ENCODE peak calls at places on chromosomes 5 and 9, in nine cellular contexts. One of them, this sample, is unnamed.

GRCh38 chr9:6930827-6931226 is 173.1 kb downstream of the KDM4C start:
- DNase-seq in fibroblast of lung: peak
- DNase-seq in fibroblast of villous mesenchyme: peak
- DNase-seq in SK-N-SH: no peak
- DNase-seq in endothelial cell: no peak
- DNase-seq in astrocyte: peak
- DNase-seq in fibroblast of the aortic adventitia: peak
- DNase-seq in stomach: no peak
- DNase-seq in progenitor cell of endocrine pancreas: no peak
- DNase-seq in this sample: no peak

GRCh38 chr5:149466457-149466972 is 84.7 kb downstream of the CSNK1A1 start:
- DNase-seq in progenitor cell of endocrine pancreas: no peak
- DNase-seq in SK-N-SH: no peak
- DNase-seq in fibroblast of lung: peak
- DNase-seq in endothelial cell: no peak
- DNase-seq in stomach: no peak
- DNase-seq in astrocyte: peak
- DNase-seq in fibroblast of the aortic adventitia: no peak
- DNase-seq in fibroblast of villous mesenchyme: peak
- DNase-seq in this sample: no peak

GRCh38 chr5:14208071-14209021 is 65.2 kb downstream of the TRIO start:
- DNase-seq in astrocyte: peak
- DNase-seq in stomach: no peak
- DNase-seq in progenitor cell of endocrine pancreas: no peak
- DNase-seq in SK-N-SH: no peak
- DNase-seq in fibroblast of lung: peak
- DNase-seq in fibroblast of villous mesenchyme: peak
- DNase-seq in fibroblast of the aortic adventitia: peak
- DNase-seq in endothelial cell: no peak
- DNase-seq in this sample: no peak

GRCh38 chr9:89544280-89544664 is 46.4 kb upstream of the SEMA4D start:
- DNase-seq in fibroblast of lung: no peak
- DNase-seq in fibroblast of the aortic adventitia: no peak
- DNase-seq in stomach: no peak
- DNase-seq in SK-N-SH: no peak
- DNase-seq in progenitor cell of endocrine pancreas: no peak
- DNase-seq in astrocyte: no peak
- DNase-seq in endothelial cell: no peak
- DNase-seq in fibroblast of villous mesenchyme: no peak
- DNase-seq in this sample: no peak

GRCh38 chr9:115006660-115007059 is 76.3 kb upstream of the TNFSF8 start:
- DNase-seq in astrocyte: peak
- DNase-seq in stomach: no peak
- DNase-seq in progenitor cell of endocrine pancreas: no peak
- DNase-seq in endothelial cell: no peak
- DNase-seq in SK-N-SH: no peak
- DNase-seq in fibroblast of lung: peak
- DNase-seq in fibroblast of the aortic adventitia: peak
- DNase-seq in fibroblast of villous mesenchyme: peak
- DNase-seq in this sample: no peak

GRCh38 chr5:78627175-78627574 is 21.4 kb downstream of the LHFPL2 start:
- DNase-seq in fibroblast of the aortic adventitia: peak
- DNase-seq in fibroblast of villous mesenchyme: peak
- DNase-seq in progenitor cell of endocrine pancreas: no peak
- DNase-seq in endothelial cell: no peak
- DNase-seq in SK-N-SH: no peak
- DNase-seq in fibroblast of lung: peak
- DNase-seq in astrocyte: peak
- DNase-seq in stomach: no peak
- DNase-seq in this sample: no peak

GRCh38 chr5:94983861-94984535 is 300.9 kb downstream of the MCTP1 start:
- DNase-seq in fibroblast of villous mesenchyme: peak
- DNase-seq in progenitor cell of endocrine pancreas: no peak
- DNase-seq in SK-N-SH: no peak
- DNase-seq in endothelial cell: no peak
- DNase-seq in fibroblast of lung: peak
- DNase-seq in fibroblast of the aortic adventitia: peak
- DNase-seq in astrocyte: peak
- DNase-seq in stomach: no peak
- DNase-seq in this sample: no peak

GRCh38 chr9:137815256-137816255 is 62.0 kb upstream of the CACNA1B start:
- DNase-seq in fibroblast of villous mesenchyme: no peak
- DNase-seq in fibroblast of the aortic adventitia: no peak
- DNase-seq in stomach: no peak
- DNase-seq in fibroblast of lung: no peak
- DNase-seq in endothelial cell: no peak
- DNase-seq in SK-N-SH: no peak
- DNase-seq in progenitor cell of endocrine pancreas: no peak
- DNase-seq in astrocyte: no peak
- DNase-seq in this sample: no peak

GRCh38 chr9:92003308-92004044 is 53.4 kb upstream of the ROR2 start:
- DNase-seq in stomach: no peak
- DNase-seq in SK-N-SH: no peak
- DNase-seq in fibroblast of lung: no peak
- DNase-seq in fibroblast of the aortic adventitia: no peak
- DNase-seq in astrocyte: no peak
- DNase-seq in fibroblast of villous mesenchyme: no peak
- DNase-seq in endothelial cell: no peak
- DNase-seq in progenitor cell of endocrine pancreas: no peak
- DNase-seq in this sample: no peak

GRCh38 chr9:38037981-38038306 is 31.1 kb downstream of the SHB start:
- DNase-seq in fibroblast of villous mesenchyme: no peak
- DNase-seq in fibroblast of the aortic adventitia: no peak
- DNase-seq in progenitor cell of endocrine pancreas: no peak
- DNase-seq in SK-N-SH: no peak
- DNase-seq in fibroblast of lung: no peak
- DNase-seq in endothelial cell: no peak
- DNase-seq in stomach: no peak
- DNase-seq in astrocyte: no peak
- DNase-seq in this sample: no peak

GRCh38 chr9:38041564-38042267 is 27.3 kb downstream of the SHB start:
- DNase-seq in astrocyte: no peak
- DNase-seq in endothelial cell: no peak
- DNase-seq in progenitor cell of endocrine pancreas: no peak
- DNase-seq in fibroblast of the aortic adventitia: no peak
- DNase-seq in fibroblast of villous mesenchyme: no peak
- DNase-seq in SK-N-SH: no peak
- DNase-seq in stomach: no peak
- DNase-seq in fibroblast of lung: no peak
- DNase-seq in this sample: no peak

GRCh38 chr9:38038307-38039089 is 30.5 kb downstream of the SHB start:
- DNase-seq in fibroblast of the aortic adventitia: no peak
- DNase-seq in stomach: no peak
- DNase-seq in SK-N-SH: peak
- DNase-seq in progenitor cell of endocrine pancreas: no peak
- DNase-seq in fibroblast of villous mesenchyme: peak
- DNase-seq in fibroblast of lung: no peak
- DNase-seq in astrocyte: no peak
- DNase-seq in endothelial cell: no peak
- DNase-seq in this sample: no peak

GRCh38 chr9:38039090-38039906 is 29.7 kb downstream of the SHB start:
- DNase-seq in SK-N-SH: peak
- DNase-seq in astrocyte: no peak
- DNase-seq in fibroblast of villous mesenchyme: peak
- DNase-seq in progenitor cell of endocrine pancreas: no peak
- DNase-seq in fibroblast of lung: peak
- DNase-seq in fibroblast of the aortic adventitia: peak
- DNase-seq in endothelial cell: no peak
- DNase-seq in stomach: no peak
- DNase-seq in this sample: no peak

DNA sequence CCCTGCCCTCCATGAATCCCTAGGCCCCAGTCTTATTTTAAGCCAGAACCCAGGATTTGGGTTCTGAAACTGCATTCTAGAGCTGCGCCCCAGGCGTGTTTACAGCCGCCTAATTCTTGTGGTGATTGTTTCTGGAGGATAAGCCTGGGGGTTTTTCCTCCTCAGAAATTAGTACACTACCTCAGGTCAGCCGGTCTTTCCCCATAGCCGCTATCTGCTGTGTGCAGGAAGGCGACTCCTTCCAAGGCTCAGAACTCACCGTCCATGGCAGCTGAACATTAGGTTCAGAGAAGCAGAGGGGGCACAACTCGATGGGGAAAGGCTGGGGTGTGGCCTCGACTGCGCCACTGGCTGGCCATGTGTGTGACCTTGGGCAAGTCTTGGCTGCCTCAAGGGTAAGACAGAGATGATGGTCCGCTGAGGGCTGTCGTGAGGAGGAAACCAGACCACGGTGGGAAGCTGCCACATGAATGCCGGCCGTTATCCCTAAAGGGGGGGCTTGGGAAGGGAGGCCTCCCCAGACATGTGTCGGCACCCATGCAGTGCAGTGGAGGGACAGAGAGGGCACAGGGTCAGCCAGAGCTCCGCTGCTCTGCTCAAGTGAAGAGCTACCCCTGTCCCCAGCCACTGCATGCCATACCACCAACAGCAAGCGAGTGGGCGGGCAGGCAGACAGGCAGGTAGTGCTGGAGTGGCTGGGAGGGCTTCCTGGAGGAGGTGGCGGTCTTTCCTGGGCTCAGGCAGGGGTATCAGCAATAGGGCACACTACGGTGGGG is 28.9 kb downstream of the SHB start:
- DNase-seq in astrocyte: no peak
- DNase-seq in fibroblast of villous mesenchyme: peak
- DNase-seq in fibroblast of lung: no peak
- DNase-seq in fibroblast of the aortic adventitia: no peak
- DNase-seq in endothelial cell: no peak
- DNase-seq in progenitor cell of endocrine pancreas: no peak
- DNase-seq in SK-N-SH: no peak
- DNase-seq in stomach: no peak
- DNase-seq in this sample: no peak
- TF ChIP-seq CTCF in astrocyte: no peak
- TF ChIP-seq CTCF in fibroblast of villous mesenchyme: no peak
- TF ChIP-seq CTCF in fibroblast of lung: no peak
- TF ChIP-seq CTCF in fibroblast of the aortic adventitia: no peak
- TF ChIP-seq CTCF in endothelial cell: no peak
- TF ChIP-seq CTCF in progenitor cell of endocrine pancreas: no peak
- TF ChIP-seq CTCF in SK-N-SH: no peak
- TF ChIP-seq CTCF in stomach: no peak
- TF ChIP-seq CTCF in this sample: no peak

DNA sequence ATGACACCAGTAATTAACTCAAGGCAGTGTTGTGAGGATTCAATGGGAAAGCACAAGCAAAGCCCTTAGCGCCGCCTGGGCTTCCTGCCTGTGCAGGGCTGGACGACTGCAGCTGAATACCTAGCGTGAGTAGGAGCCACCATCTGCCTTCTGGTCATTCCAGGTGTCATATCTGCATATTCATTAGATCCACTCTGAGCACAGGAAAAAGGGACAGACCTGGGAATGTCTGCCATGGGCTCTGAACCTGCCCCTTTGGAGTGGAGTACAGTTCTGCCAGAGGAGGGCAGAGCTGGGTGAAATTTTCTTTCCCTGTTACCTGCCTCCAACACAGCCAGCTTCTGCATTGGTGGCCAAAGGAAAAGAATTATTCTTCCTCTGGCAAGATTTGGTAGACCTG is 298.8 kb downstream of the NSG2 start:
- DNase-seq in endothelial cell: no peak
- DNase-seq in fibroblast of the aortic adventitia: no peak
- DNase-seq in astrocyte: no peak
- DNase-seq in stomach: no peak
- DNase-seq in SK-N-SH: no peak
- DNase-seq in fibroblast of lung: no peak
- DNase-seq in fibroblast of villous mesenchyme: no peak
- DNase-seq in progenitor cell of endocrine pancreas: no peak
- DNase-seq in this sample: no peak
- TF ChIP-seq CTCF in endothelial cell: no peak
- TF ChIP-seq CTCF in fibroblast of the aortic adventitia: no peak
- TF ChIP-seq CTCF in astrocyte: no peak
- TF ChIP-seq CTCF in stomach: no peak
- TF ChIP-seq CTCF in SK-N-SH: no peak
- TF ChIP-seq CTCF in fibroblast of lung: no peak
- TF ChIP-seq CTCF in fibroblast of villous mesenchyme: no peak
- TF ChIP-seq CTCF in progenitor cell of endocrine pancreas: no peak
- TF ChIP-seq CTCF in this sample: no peak

DNA sequence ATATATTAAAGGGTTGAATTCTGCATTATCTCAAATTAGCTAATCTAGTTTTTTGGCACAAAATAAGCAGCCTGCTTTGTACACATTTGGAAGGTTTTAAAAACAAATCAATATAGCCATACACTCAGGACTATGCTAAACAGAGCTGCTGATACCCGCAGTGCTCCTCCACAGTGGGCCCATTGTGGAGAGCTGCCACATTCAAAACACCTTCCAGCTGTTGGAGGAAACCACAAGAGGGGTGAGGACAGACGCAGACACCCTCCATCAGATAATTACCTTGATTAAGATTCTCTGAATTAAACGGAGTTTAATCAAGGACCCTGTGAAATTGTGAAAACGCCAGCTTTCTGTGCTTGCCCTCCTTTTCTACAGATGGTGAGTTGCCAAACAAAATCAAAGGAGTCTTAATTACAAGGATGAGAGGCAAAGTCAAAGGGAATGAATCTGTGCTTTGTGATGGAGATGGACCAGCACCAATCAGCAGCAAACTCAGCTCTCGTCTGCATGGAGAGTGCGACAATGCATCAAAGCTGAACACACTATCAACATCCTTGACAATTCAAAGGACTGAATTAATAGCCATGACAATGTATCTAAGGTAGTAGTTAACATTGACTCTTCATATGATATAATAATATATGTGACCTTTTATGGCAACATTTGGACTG is 596.1 kb downstream of the ELAVL2 start:
- DNase-seq in progenitor cell of endocrine pancreas: no peak
- DNase-seq in fibroblast of the aortic adventitia: no peak
- DNase-seq in stomach: no peak
- DNase-seq in SK-N-SH: no peak
- DNase-seq in fibroblast of lung: no peak
- DNase-seq in astrocyte: no peak
- DNase-seq in fibroblast of villous mesenchyme: no peak
- DNase-seq in endothelial cell: no peak
- DNase-seq in this sample: no peak
- TF ChIP-seq CTCF in progenitor cell of endocrine pancreas: no peak
- TF ChIP-seq CTCF in fibroblast of the aortic adventitia: no peak
- TF ChIP-seq CTCF in stomach: no peak
- TF ChIP-seq CTCF in SK-N-SH: no peak
- TF ChIP-seq CTCF in fibroblast of lung: no peak
- TF ChIP-seq CTCF in astrocyte: no peak
- TF ChIP-seq CTCF in fibroblast of villous mesenchyme: no peak
- TF ChIP-seq CTCF in endothelial cell: no peak
- TF ChIP-seq CTCF in this sample: no peak

DNA sequence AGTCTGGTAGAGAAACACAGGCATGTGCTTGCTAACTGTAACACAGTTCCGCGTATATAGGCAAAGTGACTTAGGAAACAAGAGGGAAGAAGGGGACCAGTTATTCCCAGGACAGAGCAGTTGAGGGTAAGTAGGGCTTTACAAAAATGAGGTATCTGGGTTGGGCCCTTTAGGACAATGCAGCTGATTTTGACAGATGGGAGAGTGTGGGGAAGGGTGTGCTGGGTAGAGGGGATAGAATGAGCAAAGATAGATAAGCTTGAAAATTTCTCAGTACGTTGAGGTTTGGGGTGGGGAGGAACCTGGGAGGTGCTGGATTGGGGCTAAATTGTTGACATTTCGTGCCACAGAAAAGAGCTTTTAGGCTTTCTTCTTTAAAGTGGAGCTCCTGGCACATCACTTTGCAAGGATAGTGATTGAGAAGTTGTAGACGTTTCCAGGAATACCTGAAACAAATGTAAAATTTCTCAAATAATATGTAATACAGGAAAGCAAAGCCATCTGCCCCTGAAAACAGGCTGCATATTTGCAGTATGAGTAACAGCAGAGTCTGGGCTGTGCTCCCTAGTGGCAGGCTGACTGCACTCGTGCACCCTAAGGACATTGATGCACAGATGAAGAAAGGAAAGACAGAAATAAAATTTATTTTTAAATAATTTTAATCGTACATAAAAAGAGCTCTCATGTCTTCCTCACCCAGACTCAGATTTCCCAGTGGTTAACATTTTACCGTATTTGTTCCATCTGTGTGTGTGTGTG is 145.0 kb upstream of the DMRT1 start:
- DNase-seq in SK-N-SH: no peak
- DNase-seq in astrocyte: peak
- DNase-seq in fibroblast of the aortic adventitia: peak
- DNase-seq in fibroblast of villous mesenchyme: peak
- DNase-seq in progenitor cell of endocrine pancreas: no peak
- DNase-seq in fibroblast of lung: peak
- DNase-seq in stomach: no peak
- DNase-seq in endothelial cell: no peak
- DNase-seq in this sample: no peak
- TF ChIP-seq CTCF in SK-N-SH: peak
- TF ChIP-seq CTCF in astrocyte: peak
- TF ChIP-seq CTCF in fibroblast of the aortic adventitia: peak
- TF ChIP-seq CTCF in fibroblast of villous mesenchyme: peak
- TF ChIP-seq CTCF in progenitor cell of endocrine pancreas: no peak
- TF ChIP-seq CTCF in fibroblast of lung: peak
- TF ChIP-seq CTCF in stomach: no peak
- TF ChIP-seq CTCF in endothelial cell: no peak
- TF ChIP-seq CTCF in this sample: no peak

This sample was measured in natural killer cell.